ENCODE peak calls at places on chromosomes 4 and X, in six cellular contexts. B is NT2/D1; Y is COR-L47; W is stimulated activated CD8-positive, alpha-beta memory T cell treated with anti-CD3 and anti-CD28 coated beads, Interleukin-7, amount 100 ng/mL, for 48 hours; R is WERI-Rb-1; F is MCF 10A. J is an unnamed sample.

GRCh38 chrX:153519569-153520285 is 2.3 kb downstream of the ATP2B3 start:
- DNase-seq in W (no peak), Y (no peak), F (no peak), B (no peak), R (peak), J (no peak)

GRCh38 chr4:82284858-82285805 is 88.7 kb downstream of the HNRNPD start:
- DNase-seq in B (peak), W (peak), R (peak), Y (peak), F (peak), J (peak)

GRCh38 chr4:134691915-134692314 is 490.3 kb upstream of the PABPC4L start:
- DNase-seq in W (no peak), B (no peak), F (no peak), R (no peak), Y (no peak), J (no peak)

GRCh38 chr4:15150636-15151432 is 148.6 kb downstream of the CPEB2 start:
- DNase-seq in F (no peak), Y (no peak), B (no peak), R (no peak), W (no peak), J (no peak)

GRCh38 chrX:24190500-24191156 is 41.1 kb downstream of the ZFX start:
- DNase-seq in W (no peak), B (no peak), F (no peak), R (no peak), Y (no peak), J (no peak)

GRCh38 chr4:56976878-56977320 is 507 bp downstream of the NOA1 start:
- DNase-seq in W (peak), R (peak), Y (peak), B (no peak), F (peak), J (peak)

GRCh38 chr4:131638776-131639175 is 1510.3 kb upstream of the PCDH10 start:
- DNase-seq in W (no peak), Y (no peak), F (no peak), B (no peak), R (no peak), J (no peak)

GRCh38 chr4:73661646-73662119 is 41.4 kb upstream of the RASSF6 start:
- DNase-seq in B (no peak), F (peak), Y (no peak), W (no peak), R (no peak), J (no peak)

GRCh38 chr4:134298313-134298712 is 96.7 kb upstream of the PABPC4L start:
- DNase-seq in W (no peak), B (no peak), Y (no peak), F (no peak), R (no peak), J (no peak)

GRCh38 chr4:3267576-3268394 is 18.8 kb downstream of the MSANTD1 start:
- DNase-seq in Y (no peak), W (no peak), F (no peak), B (no peak), R (no peak), J (peak)

J was measured in D341Med.